ENCODE peak calls at places on chromosomes 6 and 20, in ten cellular contexts. A is NCI-H226, Q is HFFc6, W is fibroblast of pulmonary artery, P is glutamatergic neuron, G is NCI-H1092 treated with DMSO at 0.1 percent for 48 hours, N is A172, O is caudate nucleus, L is immature natural killer cell, H is transverse colon. R is an unnamed sample.

GRCh38 chr6:166751051-166751595 is 124.1 kb upstream of the RPS6KA2 start:
- DNase-seq in O (no peak), G (no peak), Q (no peak), N (peak; percentile 28), P (peak; percentile 86), L (no peak), H (no peak), W (no peak), A (no peak), R (no peak)

GRCh38 chr6:109165392-109165964 is 70.2 kb downstream of the CEP57L1 start:
- DNase-seq in H (peak; percentile 15), O (no peak), L (no peak), W (peak; percentile 88), A (peak; percentile 33), N (peak; percentile 43), P (no peak), Q (peak; percentile 48), G (no peak), R (peak; percentile 86)

GRCh38 chr6:54722328-54722727 is 124.2 kb upstream of the FAM83B start:
- DNase-seq in A (peak; percentile 57), W (peak; percentile 4), O (no peak), N (no peak), L (no peak), G (no peak), Q (no peak), H (no peak), P (no peak), R (peak; percentile 61)

GRCh38 chr6:144119376-144119775 is 24.0 kb upstream of the SF3B5 start:
- DNase-seq in P (no peak), A (no peak), Q (no peak), H (no peak), G (no peak), O (no peak), W (no peak), L (no peak), N (no peak), R (no peak)

GRCh38 chr6:3724451-3725144 is 26.9 kb downstream of the PXDC1 start:
- DNase-seq in N (no peak), L (no peak), O (no peak), W (peak; percentile 20), Q (peak; percentile 17), G (no peak), P (no peak), H (no peak), A (no peak), R (no peak)

GRCh38 chr6:42166444-42167141 is 6.6 kb upstream of the GUCA1A start:
- DNase-seq in W (peak; percentile 81), L (peak; percentile 65), O (peak; percentile 32), G (peak; percentile 66), H (peak; percentile 77), Q (peak; percentile 24), P (peak; percentile 88), A (peak; percentile 67), N (peak; percentile 73), R (peak; percentile 50)

GRCh38 chr6:54134934-54135333 is 23.7 kb downstream of the MLIP start:
- DNase-seq in N (no peak), W (no peak), A (no peak), L (no peak), P (no peak), G (no peak), Q (no peak), H (no peak), O (no peak), R (no peak)

GRCh38 chr6:27556406-27556805 is 83.5 kb upstream of the ZNF184 start:
- DNase-seq in W (no peak), A (no peak), L (no peak), N (no peak), G (no peak), P (no peak), O (no peak), Q (no peak), H (no peak), R (no peak)

GRCh38 chr20:50320910-50321796 is 130.5 kb downstream of the CEBPB start:
- DNase-seq in Q (peak; percentile 84), N (peak; percentile 95), L (no peak), H (peak; percentile 86), O (no peak), W (peak; percentile 92), G (no peak), A (peak; percentile 100), P (peak; percentile 76), R (peak; percentile 98)

GRCh38 chr6:65182681-65183080 is 524.3 kb downstream of the EYS start:
- DNase-seq in N (peak; percentile 1), O (no peak), H (no peak), L (no peak), G (no peak), A (peak; percentile 88), W (peak; percentile 38), P (no peak), Q (no peak), R (peak; percentile 55)

GRCh38 chr20:13029687-13030510 is 21.1 kb downstream of the SPTLC3 start:
- DNase-seq in G (no peak), P (no peak), A (peak; percentile 86), L (no peak), Q (peak; percentile 41), N (peak; percentile 97), H (peak; percentile 15), W (peak; percentile 91), O (no peak), R (peak; percentile 89)

GRCh38 chr6:88867841-88868558 is 95.4 kb downstream of the RNGTT start:
- DNase-seq in L (no peak), W (peak; percentile 17), O (no peak), G (no peak), H (no peak), N (peak; percentile 30), A (peak; percentile 55), P (no peak), Q (no peak), R (peak; percentile 72)

GRCh38 chr6:158611600-158612041 is 32.9 kb downstream of the DYNLT1 start:
- DNase-seq in W (no peak), P (no peak), L (no peak), H (no peak), N (no peak), A (peak; percentile 77), O (no peak), G (no peak), Q (no peak), R (no peak)

GRCh38 chr6:2209226-2209809 is 36.1 kb downstream of the GMDS start:
- DNase-seq in P (peak; percentile 53), Q (no peak), A (peak; percentile 20), H (peak; percentile 77), G (peak; percentile 7), N (peak; percentile 48), L (peak; percentile 21), W (peak; percentile 44), O (no peak), R (peak; percentile 37)

GRCh38 chr20:50034567-50035170 is 51.9 kb downstream of the SNAI1 start:
- DNase-seq in O (no peak), P (no peak), G (no peak), N (peak; percentile 91), Q (no peak), A (peak; percentile 83), W (peak; percentile 58), L (no peak), H (no peak), R (peak; percentile 73)

GRCh38 chr20:5845686-5846651 is 95.8 kb downstream of the SHLD1 start:
- DNase-seq in O (no peak), L (no peak), N (no peak), H (no peak), G (peak; percentile 72), Q (peak; percentile 45), W (peak; percentile 74), A (no peak), P (no peak), R (peak; percentile 73)

GRCh38 chr6:72621243-72622093 is at the start of gene KCNQ5:
- DNase-seq in G (no peak), P (peak; percentile 33), Q (peak; percentile 11), H (peak; percentile 8), N (no peak), L (peak; percentile 20), W (no peak), O (peak; percentile 42), A (no peak), R (peak; percentile 33)

GRCh38 chr6:106037060-106037459 is 49.1 kb upstream of the PRDM1 start:
- DNase-seq in W (no peak), Q (peak; percentile 63), N (no peak), L (no peak), P (no peak), A (peak; percentile 34), O (no peak), H (no peak), G (no peak), R (peak; percentile 75)

GRCh38 chr6:22236626-22237414 is 60.0 kb downstream of the PRL start:
- DNase-seq in L (no peak), O (no peak), P (no peak), W (peak; percentile 65), Q (peak; percentile 1), A (peak; percentile 87), N (peak; percentile 82), G (no peak), H (no peak), R (peak; percentile 87)

GRCh38 chr20:20196610-20197009 is 144.3 kb downstream of the CFAP61 start:
- DNase-seq in G (no peak), H (no peak), O (no peak), L (no peak), N (no peak), W (no peak), A (no peak), Q (no peak), P (no peak), R (no peak)

GRCh38 chr20:36544134-36545018 is 3.1 kb downstream of the MYL9 start:
- DNase-seq in P (no peak), G (peak; percentile 10), Q (peak; percentile 87), L (no peak), N (peak; percentile 91), W (peak; percentile 64), O (no peak), A (peak; percentile 87), H (no peak), R (peak; percentile 81)